ENCODE peak calls at places on chromosomes 4 and X, in nine cellular contexts. I is MCF 10A; S is putamen; X is GM13977; O is GM13976; K is stimulated activated CD8-positive, alpha-beta memory T cell treated with anti-CD3 and anti-CD28 coated beads, Interleukin-4, amount 100 ng/mL, for 24 hours; H is cardiac fibroblast; V is ureter; J is mesenteric fat pad. U is an unnamed sample.

GRCh38 chrX:12977761-12978204 is 2.9 kb downstream of the TMSB4X start:
- DNase-seq in I (no peak), S (no peak), X (no peak), O (no peak), K (no peak), H (no peak), V (no peak), J (no peak), U (peak; percentile 65)

GRCh38 chrX:138723301-138723700 is 11.8 kb upstream of the FGF13 start:
- DNase-seq in I (no peak), S (no peak), X (no peak), O (no peak), K (no peak), H (no peak), V (no peak), J (no peak), U (no peak)

GRCh38 chr4:130825283-130825682 is 1729.3 kb downstream of the C4orf33 start:
- DNase-seq in I (no peak), S (no peak), X (no peak), O (no peak), K (no peak), H (no peak), V (no peak), J (no peak), U (no peak)

GRCh38 chrX:120512627-120513026 is 43.5 kb upstream of the LAMP2 start:
- DNase-seq in I (no peak), S (no peak), X (no peak), O (no peak), K (no peak), H (no peak), V (no peak), J (no peak), U (no peak)

GRCh38 chr4:124212835-124213640 is 499.5 kb downstream of the ANKRD50 start:
- DNase-seq in I (no peak), S (no peak), X (no peak), O (no peak), K (no peak), H (peak; percentile 76), V (no peak), J (no peak), U (no peak)

GRCh38 chrX:17670874-17671273 is 66.4 kb upstream of the SCML1 start:
- DNase-seq in I (no peak), S (no peak), X (no peak), O (no peak), K (no peak), H (no peak), V (no peak), J (no peak), U (no peak)

GRCh38 chr4:146029939-146030710 is 91.5 kb upstream of the ZNF827 start:
- DNase-seq in I (no peak), S (no peak), X (peak; percentile 13), O (peak; percentile 21), K (no peak), H (no peak), V (no peak), J (no peak), U (no peak)

GRCh38 chr4:173014113-173014558 is 154.5 kb upstream of the GALNT7 start:
- DNase-seq in I (peak; percentile 42), S (no peak), X (no peak), O (no peak), K (no peak), H (peak; percentile 45), V (no peak), J (no peak), U (peak; percentile 75)

GRCh38 chr4:179285696-179286095 is 1843.5 kb upstream of the AGA start:
- DNase-seq in I (no peak), S (no peak), X (no peak), O (no peak), K (no peak), H (no peak), V (no peak), J (no peak), U (no peak)

GRCh38 chr4:128549636-128550035 is 259.9 kb upstream of the JADE1 start:
- DNase-seq in I (no peak), S (no peak), X (no peak), O (no peak), K (no peak), H (no peak), V (no peak), J (no peak), U (no peak)

GRCh38 chrX:429266-429825 is 42.6 kb upstream of the PPP2R3B start:
- DNase-seq in I (no peak), S (no peak), X (no peak), O (no peak), K (no peak), H (no peak), V (no peak), J (no peak), U (no peak)

U was measured in osteoblast.